ENCODE peak calls at places on chromosomes 6 and 20, in five cellular contexts. B, Z, H, U and M are unnamed samples.

GRCh38 chr6:125511809-125512341 is 210.1 kb upstream of the HDDC2 start:
- DNase-seq in B (no peak), Z (no peak), H (no peak), U (peak), M (no peak)

GRCh38 chr6:11654876-11655275 is 117.3 kb downstream of the TMEM170B start:
- DNase-seq in B (no peak), Z (no peak), H (no peak), U (no peak), M (no peak)

GRCh38 chr6:32118782-32119628 is 9.0 kb downstream of the ATF6B start:
- DNase-seq in B (peak), Z (peak), H (peak), U (peak), M (peak)

GRCh38 chr6:33000053-33000452 is 9.3 kb downstream of the HLA-DOA start:
- DNase-seq in B (peak), Z (no peak), H (no peak), U (peak), M (peak)

GRCh38 chr20:11604339-11604738 is 313.4 kb upstream of the BTBD3 start:
- DNase-seq in B (no peak), Z (no peak), H (no peak), U (no peak), M (no peak)

GRCh38 chr6:105431226-105431625 is 28.3 kb upstream of the PREP start:
- DNase-seq in B (peak), Z (peak), H (no peak), U (peak), M (peak)

GRCh38 chr20:19210426-19211155 is 1.9 kb upstream of the SLC24A3 start:
- DNase-seq in B (no peak), Z (no peak), H (no peak), U (no peak), M (no peak)

GRCh38 chr6:14642842-14643241 is 525.3 kb downstream of the CD83 start:
- DNase-seq in B (no peak), Z (no peak), H (no peak), U (no peak), M (no peak)

GRCh38 chr20:8153281-8153908 is 21.3 kb downstream of the PLCB1 start:
- DNase-seq in B (no peak), Z (no peak), H (peak), U (no peak), M (no peak)

GRCh38 chr6:67757465-67758033 is 877.5 kb upstream of the ADGRB3 start:
- DNase-seq in B (no peak), Z (no peak), H (no peak), U (no peak), M (no peak)

GRCh38 chr6:51147756-51148155 is 329.1 kb downstream of the TFAP2B start:
- DNase-seq in B (no peak), Z (no peak), H (no peak), U (no peak), M (no peak)

GRCh38 chr20:22568872-22569344 is 15.5 kb downstream of the FOXA2 start:
- DNase-seq in B (no peak), Z (no peak), H (no peak), U (no peak), M (no peak)

GRCh38 chr6:18076231-18076630 is 46.2 kb downstream of the NHLRC1 start:
- DNase-seq in B (no peak), Z (no peak), H (no peak), U (no peak), M (no peak)

GRCh38 chr6:118372413-118372812 is 175.7 kb upstream of the PLN start:
- DNase-seq in B (no peak), Z (peak), H (no peak), U (no peak), M (no peak)

GRCh38 chr6:46963626-46964025 is 41.9 kb upstream of the ADGRF5 start:
- DNase-seq in B (no peak), Z (no peak), H (no peak), U (no peak), M (no peak)

GRCh38 chr6:75445738-75446137 is 47.9 kb downstream of the FILIP1 start:
- DNase-seq in B (no peak), Z (no peak), H (no peak), U (no peak), M (no peak)

GRCh38 chr20:47150403-47151152 is 205.9 kb downstream of the ZMYND8 start:
- DNase-seq in B (peak), Z (peak), H (no peak), U (peak), M (peak)

GRCh38 chr6:35511980-35512379 is 716 bp downstream of the TULP1 start:
- DNase-seq in B (no peak), Z (no peak), H (no peak), U (no peak), M (peak)

GRCh38 chr20:13816757-13817156 is 31.9 kb downstream of the NDUFAF5 start:
- DNase-seq in B (no peak), Z (no peak), H (no peak), U (no peak), M (no peak)

GRCh38 chr20:13814672-13815071 is 29.8 kb downstream of the NDUFAF5 start:
- DNase-seq in B (no peak), Z (no peak), H (no peak), U (peak), M (no peak)

GRCh38 chr20:13817342-13817741 is 32.5 kb downstream of the NDUFAF5 start:
- DNase-seq in B (no peak), Z (no peak), H (no peak), U (no peak), M (no peak)

GRCh38 chr20:13810446-13810845 is 25.6 kb downstream of the NDUFAF5 start:
- DNase-seq in B (no peak), Z (no peak), H (no peak), U (no peak), M (no peak)

GRCh38 chr20:13813910-13814309 is 29.1 kb downstream of the NDUFAF5 start:
- DNase-seq in B (no peak), Z (no peak), H (no peak), U (no peak), M (no peak)
- TF ChIP-seq ZBTB33 in B (no peak), Z (no peak), H (no peak), U (no peak), M (no peak)

GRCh38 chr20:53149652-53150205 is 177.6 kb downstream of the TSHZ2 start:
- DNase-seq in B (no peak), Z (no peak), H (no peak), U (no peak), M (no peak)
- TF ChIP-seq ZBTB33 in B (no peak), Z (no peak), H (no peak), U (no peak), M (no peak)

DNA sequence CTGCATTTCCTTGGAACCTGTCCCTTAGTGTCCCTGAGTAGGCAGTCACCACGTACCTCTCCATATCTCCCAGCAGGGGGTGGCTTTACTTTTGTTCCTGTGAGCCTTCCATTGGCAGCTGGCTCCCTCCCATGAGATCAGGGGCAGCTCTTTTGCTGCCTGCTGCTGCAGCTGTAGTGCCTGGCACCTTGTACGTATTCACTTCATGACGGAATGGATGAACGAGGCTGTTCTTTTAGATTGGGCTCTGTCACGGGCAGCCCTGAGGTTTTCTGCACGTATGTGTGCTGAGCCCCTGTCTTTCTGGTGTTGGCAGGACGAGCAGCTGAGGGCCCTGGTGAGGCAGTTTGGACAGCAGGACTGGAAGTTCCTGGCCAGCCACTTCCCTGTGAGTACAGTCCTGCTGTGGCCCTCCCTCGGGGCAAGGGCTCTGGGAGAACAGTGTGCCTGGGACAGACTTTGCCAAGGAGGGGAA is 14.6 kb downstream of the MYBL2 start:
- DNase-seq in B (no peak), Z (no peak), H (peak), U (no peak), M (no peak)
- TF ChIP-seq ZBTB33 in B (no peak), Z (no peak), H (no peak), U (no peak), M (no peak)

DNA sequence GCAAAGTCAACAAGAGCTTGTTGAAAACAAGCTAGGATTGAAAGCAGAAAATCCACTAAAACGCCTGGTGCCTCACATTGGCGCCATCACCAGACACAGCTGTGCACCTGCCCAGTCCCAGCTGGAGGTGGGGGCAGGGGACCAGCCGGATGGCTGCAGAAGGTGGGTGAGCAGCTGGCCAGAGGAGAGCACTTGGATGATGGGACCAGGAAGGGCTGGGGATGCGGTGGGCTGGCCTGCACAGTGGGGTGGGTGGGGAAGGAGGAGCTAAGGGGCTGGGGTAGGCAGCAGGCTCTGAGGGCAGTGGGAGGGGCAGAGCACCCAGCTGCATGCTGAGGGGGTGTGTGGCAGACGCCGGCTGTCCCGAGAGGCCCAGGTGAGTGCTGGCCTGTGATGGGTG is 7.1 kb downstream of the CABLES2 start:
- DNase-seq in B (no peak), Z (no peak), H (no peak), U (no peak), M (no peak)
- TF ChIP-seq ZBTB33 in B (no peak), Z (no peak), H (no peak), U (no peak), M (no peak)

GRCh38 chr20:3276400-3277015 is 37.5 kb upstream of the SLC4A11 start:
- DNase-seq in B (peak), Z (no peak), H (no peak), U (peak), M (peak)

GRCh38 chr20:3277686-3278465 is 38.9 kb upstream of the SLC4A11 start:
- DNase-seq in B (no peak), Z (no peak), H (no peak), U (no peak), M (no peak)

GRCh38 chr20:3273371-3273770 is 34.4 kb upstream of the SLC4A11 start:
- DNase-seq in B (no peak), Z (no peak), H (no peak), U (no peak), M (no peak)

GRCh38 chr20:3275966-3276365 is 37.0 kb upstream of the SLC4A11 start:
- DNase-seq in B (no peak), Z (no peak), H (no peak), U (no peak), M (no peak)

GRCh38 chr20:3275064-3275935 is 36.3 kb upstream of the SLC4A11 start:
- DNase-seq in B (no peak), Z (no peak), H (no peak), U (no peak), M (no peak)
- TF ChIP-seq ZBTB33 in B (no peak), Z (no peak), H (no peak), U (no peak), M (no peak)

DNA sequence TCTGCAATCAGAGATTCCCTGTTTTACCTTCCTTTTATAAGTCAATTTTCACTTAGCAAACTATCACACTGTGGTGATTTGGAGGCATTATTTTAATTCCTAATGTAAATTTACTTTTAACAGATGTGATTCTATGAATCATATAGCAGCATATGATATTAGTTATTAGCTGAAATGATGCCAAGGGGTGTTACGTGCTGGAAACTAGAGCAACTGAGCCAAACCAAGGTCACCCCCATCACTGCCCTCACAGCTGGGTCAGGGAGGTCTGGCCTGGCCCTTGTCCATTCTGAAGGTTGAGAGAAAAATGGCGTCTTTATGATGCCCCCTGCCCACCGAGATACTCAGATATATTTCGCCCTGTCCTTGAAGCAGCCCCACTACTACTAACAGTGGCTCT is 383.3 kb downstream of the PRKN start:
- DNase-seq in B (no peak), Z (no peak), H (no peak), U (no peak), M (no peak)
- TF ChIP-seq ZBTB33 in B (no peak), Z (no peak), H (no peak), U (no peak), M (no peak)